ENCODE peak calls at places on chromosomes 5 and 9, in six cellular contexts. S is Peyer's patch; W is uterus; L is CD4-positive, alpha-beta T cell; F is aorta; U is IMR-90. K is an unnamed sample.

GRCh38 chr5:139708434-139708849 is 60.3 kb downstream of the CXXC5 start:
- DNase-seq in S (no peak), W (no peak), L (no peak), F (no peak), U (no peak), K (no peak)

GRCh38 chr5:8227114-8227513 is 358.2 kb downstream of the MTRR start:
- DNase-seq in S (no peak), W (no peak), L (no peak), F (no peak), U (no peak), K (no peak)

GRCh38 chr5:27402828-27403227 is 364.4 kb upstream of the CDH9 start:
- DNase-seq in S (no peak), W (no peak), L (no peak), F (no peak), U (no peak), K (no peak)

GRCh38 chr9:135523521-135524129 is 2.4 kb downstream of the LCN1 start:
- DNase-seq in S (no peak), W (no peak), L (no peak), F (no peak), U (no peak), K (no peak)

GRCh38 chr5:65334077-65334476 is 147.6 kb downstream of the ADAMTS6 start:
- DNase-seq in S (no peak), W (no peak), L (no peak), F (no peak), U (no peak), K (no peak)

GRCh38 chr5:126938461-126938860 is 91.9 kb downstream of the MARCHF3 start:
- DNase-seq in S (no peak), W (no peak), L (no peak), F (no peak), U (peak; percentile 89), K (no peak)

GRCh38 chr9:69412741-69413150 is 87.7 kb downstream of the ENTREP1 start:
- DNase-seq in S (no peak), W (peak; percentile 52), L (no peak), F (peak; percentile 88), U (peak; percentile 52), K (no peak)

GRCh38 chr5:147645172-147645571 is 135.3 kb upstream of the DPYSL3 start:
- DNase-seq in S (no peak), W (no peak), L (no peak), F (no peak), U (no peak), K (no peak)

GRCh38 chr5:2335156-2335555 is 416.3 kb downstream of the IRX2 start:
- DNase-seq in S (no peak), W (no peak), L (no peak), F (no peak), U (no peak), K (no peak)

GRCh38 chr5:149829954-149830353 is 99.8 kb downstream of the PPARGC1B start:
- DNase-seq in S (no peak), W (no peak), L (no peak), F (no peak), U (no peak), K (no peak)

GRCh38 chr5:170338933-170339779 is 41.6 kb upstream of the LCP2 start:
- DNase-seq in S (peak; percentile 63), W (no peak), L (peak; percentile 59), F (no peak), U (no peak), K (peak; percentile 66)

GRCh38 chr5:132385321-132386105 is 16.0 kb downstream of the SLC22A5 start:
- DNase-seq in S (peak; percentile 62), W (peak; percentile 46), L (peak; percentile 43), F (no peak), U (peak; percentile 62), K (peak; percentile 72)

DNA sequence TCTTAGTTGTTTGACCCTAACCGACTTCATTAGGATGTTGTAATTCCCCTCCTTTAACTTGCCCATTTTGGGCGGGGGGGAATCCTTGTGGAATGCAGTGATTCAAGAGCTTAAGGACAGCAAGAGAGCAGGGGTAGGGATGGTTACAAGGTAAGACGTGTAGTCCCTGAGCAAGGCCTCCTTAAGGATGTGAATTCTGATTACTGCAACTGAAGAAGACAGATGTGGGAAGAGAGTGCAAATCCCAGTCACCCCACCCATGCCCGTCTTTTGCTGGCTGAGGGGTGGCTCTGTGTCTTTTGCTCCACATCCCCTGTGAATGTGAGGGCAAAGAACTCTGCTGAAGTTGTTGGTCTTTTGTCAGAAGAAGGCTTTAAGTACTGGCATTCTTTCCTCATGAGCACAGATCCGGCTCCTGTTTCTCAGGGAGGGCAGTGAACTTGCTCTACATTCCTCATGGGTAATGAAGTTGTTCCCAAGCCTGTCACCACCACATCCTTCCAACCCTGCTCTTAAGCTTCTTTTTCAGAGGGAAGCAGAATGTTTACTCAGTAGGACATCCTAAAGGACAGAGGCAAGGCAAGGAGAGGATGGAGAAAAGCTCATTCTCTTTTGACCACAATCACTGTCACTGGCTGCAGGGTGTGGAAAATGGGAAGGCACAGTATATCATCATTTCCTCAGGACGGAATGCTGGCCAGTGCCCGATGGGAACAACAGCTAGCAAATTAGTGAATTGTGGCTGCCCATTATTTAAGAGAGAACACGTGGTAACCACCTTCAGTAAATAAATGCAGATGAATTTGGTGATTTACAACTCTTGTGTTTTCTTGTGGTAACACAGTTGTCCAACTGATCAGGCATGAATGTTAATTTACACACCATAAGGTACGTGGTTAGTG is 61.5 kb downstream of the RAI14 start:
- DNase-seq in S (no peak), W (no peak), L (no peak), F (no peak), U (peak; percentile 99), K (no peak)
- H3K27ac ChIP-seq in S (no peak overlapping the region), W (peak overlapping the region; percentile 73), L (no peak overlapping the region), F (peak overlapping the region; percentile 93), U (peak overlapping the region; percentile 67), K (no peak overlapping the region)

DNA sequence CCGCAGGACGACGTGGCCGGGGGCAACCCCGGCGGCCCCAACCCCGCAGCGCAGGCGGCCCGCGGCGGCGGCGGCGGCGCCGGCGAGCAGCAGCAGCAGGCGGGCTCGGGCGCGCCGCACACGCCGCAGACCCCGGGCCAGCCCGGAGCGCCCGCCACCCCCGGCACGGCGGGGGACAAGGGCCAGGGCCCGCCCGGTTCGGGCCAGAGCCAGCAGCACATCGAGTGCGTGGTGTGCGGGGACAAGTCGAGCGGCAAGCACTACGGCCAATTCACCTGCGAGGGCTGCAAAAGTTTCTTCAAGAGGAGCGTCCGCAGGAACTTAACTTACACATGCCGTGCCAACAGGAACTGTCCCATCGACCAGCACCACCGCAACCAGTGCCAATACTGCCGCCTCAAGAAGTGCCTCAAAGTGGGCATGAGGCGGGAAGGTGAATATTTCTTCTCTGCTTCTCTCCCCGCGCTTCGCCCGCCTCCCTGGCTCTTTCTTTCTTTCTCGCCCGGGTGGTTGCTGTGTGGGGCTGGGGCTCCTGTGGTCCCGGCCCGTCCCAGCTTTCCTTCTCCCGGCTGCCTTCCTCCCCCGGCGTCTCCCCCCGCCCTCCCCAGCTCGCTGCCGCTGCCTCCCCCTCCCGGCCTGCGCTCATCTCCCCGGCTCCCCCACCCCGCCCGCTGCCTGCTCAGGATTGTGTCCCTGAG is 2.2 kb downstream of the NR2F1 start:
- DNase-seq in S (no peak), W (no peak), L (no peak), F (no peak), U (no peak), K (no peak)
- H3K27me3 ChIP-seq in S (no peaks in the 10 kb centered on the region), W (no peaks in the 10 kb centered on the region), L (peaks cover 79% of the 10 kb centered on the region), F (no peaks in the 10 kb centered on the region), U (no peaks in the 10 kb centered on the region), K (peaks cover 61% of the 10 kb centered on the region)

GRCh38 chr9:21686738-21687137 is 115.7 kb upstream of the MTAP start:
- DNase-seq in S (no peak), W (no peak), L (no peak), F (no peak), U (peak; percentile 62), K (no peak)

GRCh38 chr9:21684231-21684630 is 118.2 kb upstream of the MTAP start:
- DNase-seq in S (no peak), W (no peak), L (no peak), F (no peak), U (no peak), K (no peak)

GRCh38 chr9:21687351-21687750 is 115.1 kb upstream of the MTAP start:
- DNase-seq in S (no peak), W (no peak), L (no peak), F (no peak), U (no peak), K (no peak)

GRCh38 chr9:21684831-21685362 is 117.5 kb upstream of the MTAP start:
- DNase-seq in S (no peak), W (no peak), L (no peak), F (no peak), U (peak; percentile 87), K (no peak)

GRCh38 chr9:21685502-21685901 is 116.9 kb upstream of the MTAP start:
- DNase-seq in S (no peak), W (no peak), L (no peak), F (no peak), U (no peak), K (no peak)
- H3K27ac ChIP-seq in S (no peak overlapping the region), W (no peak overlapping the region), L (no peak overlapping the region), F (no peak overlapping the region), U (no peak overlapping the region), K (no peak overlapping the region)

GRCh38 chr9:88835038-88835466 is 156.2 kb upstream of the S1PR3 start:
- DNase-seq in S (no peak), W (no peak), L (no peak), F (no peak), U (peak; percentile 79), K (peak; percentile 45)

GRCh38 chr9:88835772-88836171 is 155.5 kb upstream of the S1PR3 start:
- DNase-seq in S (no peak), W (no peak), L (no peak), F (no peak), U (no peak), K (no peak)

GRCh38 chr9:88831783-88832407 is 159.4 kb upstream of the S1PR3 start:
- DNase-seq in S (no peak), W (no peak), L (no peak), F (no peak), U (no peak), K (no peak)

GRCh38 chr9:88837731-88838130 is 153.5 kb upstream of the S1PR3 start:
- DNase-seq in S (no peak), W (no peak), L (no peak), F (no peak), U (peak; percentile 39), K (no peak)

GRCh38 chr9:88833946-88834345 is 157.3 kb upstream of the S1PR3 start:
- DNase-seq in S (no peak), W (no peak), L (no peak), F (no peak), U (no peak), K (no peak)
- H3K27me3 ChIP-seq in S (no peaks in the 10 kb centered on the region), W (no peaks in the 10 kb centered on the region), L (peaks cover 74% of the 10 kb centered on the region), F (no peaks in the 10 kb centered on the region), U (no peaks in the 10 kb centered on the region), K (peaks cover 30% of the 10 kb centered on the region)

DNA sequence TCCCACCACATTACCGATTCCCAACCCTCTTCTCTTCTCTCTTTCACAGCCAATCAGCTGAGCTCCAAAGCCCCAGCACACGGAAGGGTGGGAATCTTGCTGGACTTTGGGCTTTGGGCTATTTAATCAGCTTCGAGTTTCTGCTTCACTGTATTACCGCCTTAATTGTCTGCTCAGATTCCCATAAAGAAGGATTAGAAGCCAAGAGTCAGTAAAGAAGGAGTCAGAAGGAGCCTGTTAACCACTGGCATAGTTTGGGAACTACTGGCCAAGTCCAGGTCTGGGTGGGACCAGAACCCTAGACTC is 4.4 kb downstream of the SPRY4 start:
- DNase-seq in S (no peak), W (no peak), L (no peak), F (no peak), U (no peak), K (no peak)
- H3K27ac ChIP-seq in S (peak overlapping the region; percentile 28), W (peak overlapping the region; percentile 43), L (no peak overlapping the region), F (peak overlapping the region; percentile 41), U (peak overlapping the region; percentile 84), K (no peak overlapping the region)

GRCh38 chr9:129653819-129654528 is 11.5 kb upstream of the PRRX2 start:
- DNase-seq in S (no peak), W (no peak), L (no peak), F (no peak), U (no peak), K (no peak)
- H3K27me3 ChIP-seq in S (no peaks in the 10 kb centered on the region), W (no peaks in the 10 kb centered on the region), L (no peaks in the 10 kb centered on the region), F (no peaks in the 10 kb centered on the region), U (no peaks in the 10 kb centered on the region), K (no peaks in the 10 kb centered on the region)